ENCODE peak calls at places on chromosomes 2 and 18, in five cellular contexts. E, P, M, T and H are unnamed samples.
A peak's percentile ranks its signal among the peaks of the same experiment; 100 is the strongest.

GRCh38 chr2:232386740-232387450 is 8.3 kb downstream of the ALPP start:
- DNase-seq in T (no peak), E (no peak), M (no peak), P (no peak), H (no peak)

GRCh38 chr2:176063958-176064357 is 19.8 kb downstream of the EVX2 start:
- DNase-seq in T (no peak), E (no peak), M (no peak), P (no peak), H (no peak)

GRCh38 chr18:3541549-3542386 is 91.8 kb downstream of the TGIF1 start:
- DNase-seq in E (no peak), T (no peak), P (no peak), M (no peak), H (no peak)

GRCh38 chr18:9787126-9787525 is 79.0 kb downstream of the RAB31 start:
- DNase-seq in E (no peak), M (no peak), P (no peak), T (no peak), H (no peak)

GRCh38 chr18:26791676-26792075 is 73.8 kb downstream of the AQP4 start:
- DNase-seq in E (no peak), P (no peak), T (no peak), M (no peak), H (no peak)

GRCh38 chr2:156947261-156947660 is 310.2 kb upstream of the GALNT5 start:
- DNase-seq in E (no peak), T (peak; percentile 10), P (no peak), M (no peak), H (no peak)

GRCh38 chr2:115374981-115375380 is 932.5 kb downstream of the DPP10 start:
- DNase-seq in M (no peak), P (no peak), E (no peak), T (no peak), H (no peak)

GRCh38 chr2:227848586-227848985 is 22.8 kb upstream of the DAW1 start:
- DNase-seq in T (no peak), M (peak; percentile 25), P (no peak), E (no peak), H (no peak)

GRCh38 chr2:10300328-10300920 is 2.3 kb upstream of the HPCAL1 start:
- DNase-seq in T (no peak), E (no peak), P (no peak), M (no peak), H (no peak)